ENCODE peak calls at places on chromosomes 16 and 17, in four cellular contexts. L is fibroblast of pulmonary artery, N is IMR-90, X is thoracic aorta. M is an unnamed sample.

GRCh38 chr16:80804451-80805383 is at the start of gene CDYL2:
- DNase-seq in L (peak), N (peak), X (no peak), M (peak)

GRCh38 chr17:63124536-63124935 is 158.5 kb downstream of the TANC2 start:
- DNase-seq in L (no peak), N (no peak), X (no peak), M (no peak)

GRCh38 chr16:10242076-10242475 is 59.8 kb upstream of the GRIN2A start:
- DNase-seq in L (no peak), N (no peak), X (no peak), M (no peak)

GRCh38 chr17:76385892-76386786 is 1.7 kb downstream of the SPHK1 start:
- DNase-seq in L (peak), N (peak), X (peak), M (peak)

GRCh38 chr17:38428150-38428642 is at the start of gene ARHGAP23:
- DNase-seq in L (peak), N (peak), X (no peak), M (no peak)

GRCh38 chr17:15262291-15263205 is 2.6 kb downstream of the PMP22 start:
- DNase-seq in L (peak), N (peak), X (peak), M (peak)

GRCh38 chr16:53549970-53550406 is 47.0 kb upstream of the AKTIP start:
- DNase-seq in L (peak), N (peak), X (no peak), M (peak)

GRCh38 chr17:81420769-81421462 is 25.7 kb downstream of the BAHCC1 start:
- DNase-seq in L (peak), N (peak), X (peak), M (no peak)

GRCh38 chr16:55759983-55760664 is 72.8 kb downstream of the CES1 start:
- DNase-seq in L (no peak), N (no peak), X (no peak), M (peak)

GRCh38 chr17:32479074-32479617 is 7.6 kb upstream of the CDK5R1 start:
- DNase-seq in L (no peak), N (no peak), X (no peak), M (no peak)

GRCh38 chr17:80942360-80943345 is 49.0 kb upstream of the CHMP6 start:
- DNase-seq in L (peak), N (peak), X (peak), M (no peak)

GRCh38 chr17:29181226-29181625 is 1.0 kb upstream of the MYO18A start:
- DNase-seq in L (no peak), N (no peak), X (no peak), M (no peak)

GRCh38 chr16:23519282-23519681 is 9.0 kb upstream of the GGA2 start:
- DNase-seq in L (no peak), N (no peak), X (no peak), M (no peak)

GRCh38 chr17:7256766-7257456 is 4.9 kb downstream of the ELP5 start:
- DNase-seq in L (no peak), N (no peak), X (no peak), M (no peak)

GRCh38 chr17:42310281-42311156 is 22.2 kb downstream of the STAT5A start:
- DNase-seq in L (no peak), N (no peak), X (no peak), M (no peak)

GRCh38 chr17:72677714-72678390 is 414.6 kb downstream of the SLC39A11 start:
- DNase-seq in L (peak), N (peak), X (no peak), M (no peak)

GRCh38 chr16:59180083-59180476 is 446.0 kb upstream of the GOT2 start:
- DNase-seq in L (no peak), N (no peak), X (no peak), M (no peak)

GRCh38 chr17:77420804-77421634 is 280.2 kb downstream of the SEC14L1 start:
- DNase-seq in L (peak), N (peak), X (no peak), M (no peak)

GRCh38 chr17:59859444-59860025 is 33.2 kb downstream of the TUBD1 start:
- DNase-seq in L (peak), N (peak), X (no peak), M (no peak)

GRCh38 chr17:38451030-38451839 is 23.0 kb downstream of the ARHGAP23 start:
- DNase-seq in L (peak), N (peak), X (no peak), M (no peak)

GRCh38 chr16:77295896-77296295 is 96.7 kb downstream of the SYCE1L start:
- DNase-seq in L (no peak), N (peak), X (no peak), M (no peak)

GRCh38 chr17:55743103-55743679 is 7.7 kb upstream of the PCTP start:
- DNase-seq in L (no peak), N (no peak), X (no peak), M (no peak)

GRCh38 chr16:85227924-85228462 is 115.7 kb upstream of the CIBAR2 start:
- DNase-seq in L (peak), N (peak), X (no peak), M (no peak)

GRCh38 chr16:67035364-67035763 is 6.4 kb downstream of the CBFB start:
- DNase-seq in L (no peak), N (no peak), X (no peak), M (no peak)

GRCh38 chr16:86346034-86346433 is 164.3 kb upstream of the FOXF1 start:
- DNase-seq in L (no peak), N (no peak), X (no peak), M (no peak)

GRCh38 chr17:44587339-44587738 is 30.1 kb downstream of the FZD2 start:
- DNase-seq in L (peak), N (peak), X (peak), M (no peak)

GRCh38 chr16:12695454-12695853 is 108.2 kb downstream of the CPPED1 start:
- DNase-seq in L (no peak), N (no peak), X (no peak), M (no peak)

GRCh38 chr16:2894231-2894630 is 11.2 kb downstream of the FLYWCH2 start:
- DNase-seq in L (no peak), N (no peak), X (no peak), M (no peak)

GRCh38 chr16:3223913-3224515 is 10.9 kb downstream of the ZNF200 start:
- DNase-seq in L (peak), N (no peak), X (no peak), M (no peak)

GRCh38 chr17:31525801-31526549 is 134.5 kb downstream of the RAB11FIP4 start:
- DNase-seq in L (no peak), N (no peak), X (no peak), M (peak)

GRCh38 chr17:48577330-48577945 is 712 bp downstream of the HOXB4 start:
- DNase-seq in L (no peak), N (peak), X (no peak), M (no peak)

GRCh38 chr17:63930951-63931575 is 1.1 kb downstream of the CD79B start:
- DNase-seq in L (no peak), N (no peak), X (no peak), M (no peak)

GRCh38 chr17:40495140-40495539 is 6.3 kb downstream of the TNS4 start:
- DNase-seq in L (no peak), N (no peak), X (no peak), M (no peak)

GRCh38 chr17:36937001-36937960 is at the start of gene LHX1:
- DNase-seq in L (no peak), N (no peak), X (no peak), M (no peak)

GRCh38 chr16:35188288-35189155 is 1729.1 kb downstream of the TP53TG3F start:
- DNase-seq in L (no peak), N (no peak), X (no peak), M (no peak)

GRCh38 chr16:48498761-48499600 is 111.0 kb downstream of the N4BP1 start:
- DNase-seq in L (peak), N (peak), X (no peak), M (no peak)

GRCh38 chr17:77404812-77405581 is 264.2 kb downstream of the SEC14L1 start:
- DNase-seq in L (peak), N (peak), X (no peak), M (no peak)

GRCh38 chr16:88936008-88936912 is 40.7 kb downstream of the CBFA2T3 start:
- DNase-seq in L (no peak), N (no peak), X (no peak), M (no peak)
- TF ChIP-seq CTCF in L (no peak), N (no peak), X (no peak), M (no peak)

GRCh38 chr17:51435641-51436091 is 175.3 kb downstream of the UTP18 start:
- DNase-seq in L (peak), N (peak), X (no peak), M (peak)
- TF ChIP-seq CTCF in L (peak), N (peak), X (no peak), M (peak)

GRCh38 chr17:2784864-2785263 is 11.4 kb upstream of the RAP1GAP2 start:
- DNase-seq in L (no peak), N (no peak), X (no peak), M (no peak)

GRCh38 chr17:2782030-2782429 is 14.2 kb upstream of the RAP1GAP2 start:
- DNase-seq in L (peak), N (peak), X (no peak), M (no peak)

GRCh38 chr17:2783310-2784030 is 12.8 kb upstream of the RAP1GAP2 start:
- DNase-seq in L (no peak), N (no peak), X (no peak), M (no peak)

GRCh38 chr17:2789700-2790099 is 6.5 kb upstream of the RAP1GAP2 start:
- DNase-seq in L (no peak), N (no peak), X (no peak), M (no peak)

GRCh38 chr17:2786176-2786881 is 9.9 kb upstream of the RAP1GAP2 start:
- DNase-seq in L (peak), N (peak), X (no peak), M (peak)
- TF ChIP-seq CTCF in L (peak), N (peak), X (peak), M (peak)

DNA sequence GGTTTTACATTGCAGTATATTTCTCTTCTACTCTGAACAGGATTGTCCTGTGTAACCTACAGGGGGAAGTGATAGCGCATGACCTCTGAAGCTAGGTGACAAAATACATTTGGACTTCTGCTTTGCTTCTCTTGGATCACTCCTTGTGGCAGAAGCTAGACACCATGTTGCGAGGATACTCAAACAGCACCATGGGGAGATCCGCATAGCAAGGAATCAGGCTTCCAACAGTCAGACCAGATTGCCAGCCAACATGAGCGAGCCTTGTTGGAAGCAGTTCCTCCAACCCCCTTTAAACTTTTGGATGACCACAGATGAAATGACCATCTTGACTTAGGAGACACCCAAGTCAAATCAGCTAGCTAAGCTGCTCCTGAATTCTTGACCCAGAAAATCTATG is 748.3 kb downstream of the MAF start:
- DNase-seq in L (no peak), N (no peak), X (no peak), M (no peak)
- TF ChIP-seq CTCF in L (no peak), N (no peak), X (no peak), M (no peak)